ENCODE peak calls at places on chromosome 13, in seven cellular contexts. One of them, this sample, is unnamed.

GRCh38 chr13:27379694-27380596 is 44.5 kb upstream of the GTF3A start:
- DNase-seq in endothelial cell: peak
- DNase-seq in stimulated activated CD8-positive, alpha-beta memory T cell treated with anti-CD3 and anti-CD28 coated beads, Interleukin-7, amount 100 ng/mL, for 48 hours: no peak
- DNase-seq in tibial artery: peak
- DNase-seq in LHCN-M2: peak
- DNase-seq in central memory CD8-positive, alpha-beta T cell: peak
- DNase-seq in activated CD8-positive, alpha-beta memory T cell treated with anti-CD3 and anti-CD28 coated beads, Interleukin-2, amount 50 U/mL, for 48 hours: peak
- DNase-seq in this sample: no peak

GRCh38 chr13:21212138-21212775 is 35.8 kb downstream of the MRPL57 start:
- DNase-seq in activated CD8-positive, alpha-beta memory T cell treated with anti-CD3 and anti-CD28 coated beads, Interleukin-2, amount 50 U/mL, for 48 hours: no peak
- DNase-seq in stimulated activated CD8-positive, alpha-beta memory T cell treated with anti-CD3 and anti-CD28 coated beads, Interleukin-7, amount 100 ng/mL, for 48 hours: no peak
- DNase-seq in endothelial cell: no peak
- DNase-seq in central memory CD8-positive, alpha-beta T cell: no peak
- DNase-seq in tibial artery: no peak
- DNase-seq in LHCN-M2: no peak
- DNase-seq in this sample: no peak

GRCh38 chr13:50850445-50850844 is 7.0 kb upstream of the DLEU7 start:
- DNase-seq in tibial artery: no peak
- DNase-seq in LHCN-M2: no peak
- DNase-seq in central memory CD8-positive, alpha-beta T cell: no peak
- DNase-seq in endothelial cell: no peak
- DNase-seq in activated CD8-positive, alpha-beta memory T cell treated with anti-CD3 and anti-CD28 coated beads, Interleukin-2, amount 50 U/mL, for 48 hours: no peak
- DNase-seq in stimulated activated CD8-positive, alpha-beta memory T cell treated with anti-CD3 and anti-CD28 coated beads, Interleukin-7, amount 100 ng/mL, for 48 hours: no peak
- DNase-seq in this sample: no peak

GRCh38 chr13:114314074-114314912 is at the start of gene CHAMP1:
- DNase-seq in activated CD8-positive, alpha-beta memory T cell treated with anti-CD3 and anti-CD28 coated beads, Interleukin-2, amount 50 U/mL, for 48 hours: peak
- DNase-seq in stimulated activated CD8-positive, alpha-beta memory T cell treated with anti-CD3 and anti-CD28 coated beads, Interleukin-7, amount 100 ng/mL, for 48 hours: peak
- DNase-seq in endothelial cell: peak
- DNase-seq in LHCN-M2: peak
- DNase-seq in central memory CD8-positive, alpha-beta T cell: peak
- DNase-seq in tibial artery: peak
- DNase-seq in this sample: peak

GRCh38 chr13:42260885-42261654 is 10.9 kb upstream of the AKAP11 start:
- DNase-seq in LHCN-M2: no peak
- DNase-seq in activated CD8-positive, alpha-beta memory T cell treated with anti-CD3 and anti-CD28 coated beads, Interleukin-2, amount 50 U/mL, for 48 hours: no peak
- DNase-seq in central memory CD8-positive, alpha-beta T cell: no peak
- DNase-seq in endothelial cell: no peak
- DNase-seq in tibial artery: no peak
- DNase-seq in stimulated activated CD8-positive, alpha-beta memory T cell treated with anti-CD3 and anti-CD28 coated beads, Interleukin-7, amount 100 ng/mL, for 48 hours: no peak
- DNase-seq in this sample: no peak

GRCh38 chr13:23671367-23671766 is 101.2 kb downstream of the TNFRSF19 start:
- DNase-seq in stimulated activated CD8-positive, alpha-beta memory T cell treated with anti-CD3 and anti-CD28 coated beads, Interleukin-7, amount 100 ng/mL, for 48 hours: no peak
- DNase-seq in endothelial cell: no peak
- DNase-seq in tibial artery: no peak
- DNase-seq in LHCN-M2: no peak
- DNase-seq in central memory CD8-positive, alpha-beta T cell: no peak
- DNase-seq in activated CD8-positive, alpha-beta memory T cell treated with anti-CD3 and anti-CD28 coated beads, Interleukin-2, amount 50 U/mL, for 48 hours: no peak
- DNase-seq in this sample: no peak

GRCh38 chr13:60331249-60332012 is 65.6 kb upstream of the TDRD3 start:
- DNase-seq in LHCN-M2: no peak
- DNase-seq in tibial artery: no peak
- DNase-seq in central memory CD8-positive, alpha-beta T cell: no peak
- DNase-seq in activated CD8-positive, alpha-beta memory T cell treated with anti-CD3 and anti-CD28 coated beads, Interleukin-2, amount 50 U/mL, for 48 hours: no peak
- DNase-seq in stimulated activated CD8-positive, alpha-beta memory T cell treated with anti-CD3 and anti-CD28 coated beads, Interleukin-7, amount 100 ng/mL, for 48 hours: no peak
- DNase-seq in endothelial cell: no peak
- DNase-seq in this sample: no peak

GRCh38 chr13:84098273-84098672 is 216.0 kb upstream of the SLITRK1 start:
- DNase-seq in stimulated activated CD8-positive, alpha-beta memory T cell treated with anti-CD3 and anti-CD28 coated beads, Interleukin-7, amount 100 ng/mL, for 48 hours: no peak
- DNase-seq in activated CD8-positive, alpha-beta memory T cell treated with anti-CD3 and anti-CD28 coated beads, Interleukin-2, amount 50 U/mL, for 48 hours: no peak
- DNase-seq in LHCN-M2: no peak
- DNase-seq in tibial artery: no peak
- DNase-seq in endothelial cell: no peak
- DNase-seq in central memory CD8-positive, alpha-beta T cell: no peak
- DNase-seq in this sample: no peak

GRCh38 chr13:21124853-21125252 is 51.5 kb downstream of the SKA3 start:
- DNase-seq in activated CD8-positive, alpha-beta memory T cell treated with anti-CD3 and anti-CD28 coated beads, Interleukin-2, amount 50 U/mL, for 48 hours: no peak
- DNase-seq in LHCN-M2: peak
- DNase-seq in tibial artery: no peak
- DNase-seq in endothelial cell: peak
- DNase-seq in central memory CD8-positive, alpha-beta T cell: no peak
- DNase-seq in stimulated activated CD8-positive, alpha-beta memory T cell treated with anti-CD3 and anti-CD28 coated beads, Interleukin-7, amount 100 ng/mL, for 48 hours: no peak
- DNase-seq in this sample: no peak

GRCh38 chr13:51841732-51842131 is 3.2 kb downstream of the TMEM272 start:
- DNase-seq in activated CD8-positive, alpha-beta memory T cell treated with anti-CD3 and anti-CD28 coated beads, Interleukin-2, amount 50 U/mL, for 48 hours: no peak
- DNase-seq in tibial artery: no peak
- DNase-seq in stimulated activated CD8-positive, alpha-beta memory T cell treated with anti-CD3 and anti-CD28 coated beads, Interleukin-7, amount 100 ng/mL, for 48 hours: no peak
- DNase-seq in central memory CD8-positive, alpha-beta T cell: no peak
- DNase-seq in LHCN-M2: no peak
- DNase-seq in endothelial cell: no peak
- DNase-seq in this sample: no peak

GRCh38 chr13:50437252-50437651 is 406.2 kb downstream of the DLEU7 start:
- DNase-seq in tibial artery: no peak
- DNase-seq in stimulated activated CD8-positive, alpha-beta memory T cell treated with anti-CD3 and anti-CD28 coated beads, Interleukin-7, amount 100 ng/mL, for 48 hours: no peak
- DNase-seq in endothelial cell: no peak
- DNase-seq in LHCN-M2: peak
- DNase-seq in activated CD8-positive, alpha-beta memory T cell treated with anti-CD3 and anti-CD28 coated beads, Interleukin-2, amount 50 U/mL, for 48 hours: no peak
- DNase-seq in central memory CD8-positive, alpha-beta T cell: no peak
- DNase-seq in this sample: no peak

GRCh38 chr13:23159205-23159586 is 21.6 kb upstream of the SGCG start:
- DNase-seq in LHCN-M2: peak
- DNase-seq in tibial artery: peak
- DNase-seq in central memory CD8-positive, alpha-beta T cell: no peak
- DNase-seq in endothelial cell: peak
- DNase-seq in stimulated activated CD8-positive, alpha-beta memory T cell treated with anti-CD3 and anti-CD28 coated beads, Interleukin-7, amount 100 ng/mL, for 48 hours: no peak
- DNase-seq in activated CD8-positive, alpha-beta memory T cell treated with anti-CD3 and anti-CD28 coated beads, Interleukin-2, amount 50 U/mL, for 48 hours: peak
- DNase-seq in this sample: peak

GRCh38 chr13:55199132-55199531 is 1941.6 kb upstream of the PRR20A start:
- DNase-seq in central memory CD8-positive, alpha-beta T cell: no peak
- DNase-seq in endothelial cell: no peak
- DNase-seq in LHCN-M2: no peak
- DNase-seq in activated CD8-positive, alpha-beta memory T cell treated with anti-CD3 and anti-CD28 coated beads, Interleukin-2, amount 50 U/mL, for 48 hours: no peak
- DNase-seq in stimulated activated CD8-positive, alpha-beta memory T cell treated with anti-CD3 and anti-CD28 coated beads, Interleukin-7, amount 100 ng/mL, for 48 hours: no peak
- DNase-seq in tibial artery: no peak
- DNase-seq in this sample: no peak

GRCh38 chr13:43786766-43787517 is at the start of gene ENOX1:
- DNase-seq in central memory CD8-positive, alpha-beta T cell: no peak
- DNase-seq in endothelial cell: peak
- DNase-seq in activated CD8-positive, alpha-beta memory T cell treated with anti-CD3 and anti-CD28 coated beads, Interleukin-2, amount 50 U/mL, for 48 hours: peak
- DNase-seq in stimulated activated CD8-positive, alpha-beta memory T cell treated with anti-CD3 and anti-CD28 coated beads, Interleukin-7, amount 100 ng/mL, for 48 hours: no peak
- DNase-seq in LHCN-M2: peak
- DNase-seq in tibial artery: peak
- DNase-seq in this sample: peak

GRCh38 chr13:37956536-37956935 is 87.0 kb upstream of the TRPC4 start:
- DNase-seq in activated CD8-positive, alpha-beta memory T cell treated with anti-CD3 and anti-CD28 coated beads, Interleukin-2, amount 50 U/mL, for 48 hours: no peak
- DNase-seq in endothelial cell: no peak
- DNase-seq in stimulated activated CD8-positive, alpha-beta memory T cell treated with anti-CD3 and anti-CD28 coated beads, Interleukin-7, amount 100 ng/mL, for 48 hours: no peak
- DNase-seq in tibial artery: no peak
- DNase-seq in LHCN-M2: no peak
- DNase-seq in central memory CD8-positive, alpha-beta T cell: no peak
- DNase-seq in this sample: no peak

GRCh38 chr13:23753523-23753922 is 135.7 kb downstream of the MIPEP start:
- DNase-seq in central memory CD8-positive, alpha-beta T cell: no peak
- DNase-seq in stimulated activated CD8-positive, alpha-beta memory T cell treated with anti-CD3 and anti-CD28 coated beads, Interleukin-7, amount 100 ng/mL, for 48 hours: no peak
- DNase-seq in endothelial cell: no peak
- DNase-seq in LHCN-M2: peak
- DNase-seq in tibial artery: no peak
- DNase-seq in activated CD8-positive, alpha-beta memory T cell treated with anti-CD3 and anti-CD28 coated beads, Interleukin-2, amount 50 U/mL, for 48 hours: no peak
- DNase-seq in this sample: no peak